ENCODE peak calls at places on chromosomes 6 and 20, in four cellular contexts. F is IMR-90, X is dorsolateral prefrontal cortex, J is aorta. A is an unnamed sample.

GRCh38 chr6:44701038-44701636 is 313.6 kb downstream of the CDC5L start:
- DNase-seq in X (no peak), J (no peak), F (no peak), A (no peak)

GRCh38 chr6:4732691-4733315 is 43.4 kb upstream of the CDYL start:
- DNase-seq in F (peak; percentile 95), J (peak; percentile 69), X (peak; percentile 24), A (peak; percentile 23)

GRCh38 chr20:44066645-44067606 is 120.1 kb downstream of the JPH2 start:
- DNase-seq in J (no peak), F (no peak), X (no peak), A (no peak)

GRCh38 chr6:151430886-151431285 is 21.0 kb downstream of the RMND1 start:
- DNase-seq in X (no peak), J (no peak), F (no peak), A (no peak)

GRCh38 chr6:72411872-72412708 is 209.8 kb upstream of the KCNQ5 start:
- DNase-seq in J (peak; percentile 54), F (peak; percentile 81), X (peak; percentile 78), A (peak; percentile 41)

GRCh38 chr6:90413396-90413795 is 116.8 kb upstream of the BACH2 start:
- DNase-seq in F (no peak), X (no peak), J (no peak), A (no peak)

GRCh38 chr6:33761922-33762629 is 15.4 kb upstream of the IP6K3 start:
- DNase-seq in J (peak; percentile 59), F (peak; percentile 32), X (no peak), A (peak; percentile 94)

GRCh38 chr6:40733290-40733689 is 146.1 kb upstream of the LRFN2 start:
- DNase-seq in F (no peak), X (no peak), J (no peak), A (no peak)

GRCh38 chr6:83411731-83412130 is 19.1 kb downstream of the ME1 start:
- DNase-seq in F (no peak), X (no peak), J (no peak), A (no peak)

GRCh38 chr6:128152551-128152950 is 251.7 kb upstream of the THEMIS start:
- DNase-seq in J (no peak), X (no peak), F (no peak), A (no peak)

GRCh38 chr20:47137231-47137865 is 219.2 kb downstream of the ZMYND8 start:
- DNase-seq in J (no peak), F (peak; percentile 40), X (no peak), A (no peak)

GRCh38 chr6:149860834-149861602 is 3.1 kb downstream of the LRP11 start:
- DNase-seq in X (no peak), J (no peak), F (no peak), A (no peak)

GRCh38 chr20:57894096-57894495 is 184.3 kb upstream of the PMEPA1 start:
- DNase-seq in J (no peak), X (no peak), F (no peak), A (no peak)

GRCh38 chr20:50027611-50028105 is 44.9 kb downstream of the SNAI1 start:
- DNase-seq in F (peak; percentile 92), J (peak; percentile 93), X (no peak), A (peak; percentile 87)

GRCh38 chr20:15584507-15584906 is 988.7 kb downstream of the KIF16B start:
- DNase-seq in X (no peak), F (no peak), J (no peak), A (no peak)

GRCh38 chr20:23147964-23148720 is 62.0 kb upstream of the CD93 start:
- DNase-seq in J (peak; percentile 89), X (no peak), F (peak; percentile 90), A (peak; percentile 42)

GRCh38 chr6:99868074-99868702 is 125.8 kb downstream of the MCHR2 start:
- DNase-seq in X (peak; percentile 73), J (peak; percentile 75), F (peak; percentile 51), A (peak; percentile 51)

GRCh38 chr6:118650500-118651281 is 700 bp downstream of the CEP85L start:
- DNase-seq in F (peak; percentile 48), X (peak; percentile 47), J (peak; percentile 65), A (peak; percentile 60)

GRCh38 chr6:84728602-84729001 is 35.8 kb downstream of the TBX18 start:
- DNase-seq in J (no peak), F (peak; percentile 11), X (no peak), A (no peak)

GRCh38 chr20:55069951-55070350 is 594.6 kb downstream of the DOK5 start:
- DNase-seq in F (no peak), X (no peak), J (no peak), A (no peak)

GRCh38 chr6:156889469-156889868 is 112.3 kb downstream of the ARID1B start:
- DNase-seq in F (no peak), X (no peak), J (no peak), A (no peak)

GRCh38 chr6:7243188-7243942 is 69.6 kb downstream of the SSR1 start:
- DNase-seq in X (peak; percentile 28), F (peak; percentile 64), J (peak; percentile 43), A (peak; percentile 14)

GRCh38 chr20:33852971-33853813 is 42.0 kb downstream of the CHMP4B start:
- DNase-seq in F (no peak), J (no peak), X (no peak), A (no peak)

GRCh38 chr6:130215526-130215925 is 7.2 kb downstream of the SAMD3 start:
- DNase-seq in J (no peak), F (no peak), X (no peak), A (no peak)

GRCh38 chr6:138422861-138423260 is 18.8 kb downstream of the HEBP2 start:
- DNase-seq in J (no peak), X (no peak), F (no peak), A (no peak)

GRCh38 chr6:45187841-45188240 is 140.3 kb upstream of the RUNX2 start:
- DNase-seq in F (peak; percentile 55), X (no peak), J (no peak), A (no peak)

GRCh38 chr6:85643530-85644373 is 1.1 kb upstream of the SYNCRIP start:
- DNase-seq in F (peak; percentile 93), J (peak; percentile 94), X (peak; percentile 66), A (peak; percentile 94)

GRCh38 chr6:44627091-44627878 is 239.8 kb downstream of the CDC5L start:
- DNase-seq in X (no peak), J (peak; percentile 66), F (no peak), A (peak; percentile 69)

GRCh38 chr6:105994522-105995402 is 91.4 kb upstream of the PRDM1 start:
- DNase-seq in X (peak; percentile 49), J (peak; percentile 78), F (peak; percentile 78), A (peak; percentile 54)

GRCh38 chr6:138722425-138723371 is 50.9 kb upstream of the CCDC28A start:
- DNase-seq in X (no peak), F (peak; percentile 49), J (no peak), A (no peak)

GRCh38 chr6:3540980-3541379 is 84.1 kb upstream of the SLC22A23 start:
- DNase-seq in X (no peak), F (no peak), J (no peak), A (no peak)

DNA sequence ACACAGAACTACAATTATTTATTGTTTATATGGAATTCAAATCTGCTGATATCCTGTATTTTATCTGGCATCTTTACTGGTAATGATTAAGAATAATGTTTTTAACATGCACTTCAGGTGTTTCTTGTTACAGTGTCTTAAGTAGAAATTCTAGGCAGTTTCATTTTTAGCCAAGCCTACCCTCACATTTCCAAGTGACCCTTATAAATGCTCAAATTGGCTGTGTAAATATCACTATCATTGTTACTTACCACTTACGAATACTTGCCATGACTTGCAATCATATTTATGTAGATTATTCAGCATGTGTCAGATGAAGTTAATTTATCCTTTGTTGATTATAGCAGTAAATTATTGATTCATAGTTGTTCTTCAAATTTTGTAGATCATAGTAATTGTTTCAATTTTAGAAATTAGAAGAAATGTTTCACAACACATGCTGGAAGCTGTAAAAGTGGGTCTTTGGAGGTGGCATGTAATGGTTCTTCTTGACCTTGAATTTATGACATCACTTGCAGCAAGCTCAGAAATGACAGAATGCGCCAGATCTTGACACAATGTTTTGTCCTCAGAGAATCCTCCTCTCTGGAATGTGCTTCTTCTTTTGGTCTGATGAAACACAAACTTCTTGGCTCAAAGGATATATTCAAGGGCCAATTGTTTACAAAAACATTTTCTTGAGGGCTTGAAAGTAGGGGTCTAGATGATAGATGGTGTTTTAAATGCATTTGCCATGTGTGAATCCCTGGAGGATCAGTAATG is 471.8 kb downstream of the COL12A1 start:
- DNase-seq in F (no peak), X (no peak), J (no peak), A (no peak)
- H3K27ac ChIP-seq in F (no peak overlapping the region), X (no peak overlapping the region), J (no peak overlapping the region), A (peak overlapping the region; percentile 44)

DNA sequence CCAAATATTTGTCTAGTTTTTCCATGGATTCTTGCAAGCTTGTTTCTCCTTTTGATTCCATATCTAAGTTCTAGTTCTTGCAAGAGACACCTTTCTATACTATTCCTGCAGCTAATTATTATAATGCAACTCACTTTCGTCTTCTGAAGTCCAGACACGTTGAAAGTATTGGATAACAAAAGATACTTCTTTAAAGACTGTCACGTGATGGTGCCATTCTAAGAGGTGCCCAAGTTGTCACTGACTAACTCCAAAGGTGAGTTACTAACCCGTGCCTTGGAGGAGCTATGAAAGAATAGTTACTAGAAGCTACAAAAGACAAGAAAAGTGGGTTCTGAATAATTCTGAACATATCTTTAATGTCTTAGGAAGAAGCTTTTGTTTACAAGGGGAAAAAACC is 322.6 kb downstream of the HDGFL1 start:
- DNase-seq in X (no peak), F (no peak), J (no peak), A (no peak)
- H3K27ac ChIP-seq in X (no peak overlapping the region), F (peak overlapping the region; percentile 62), J (peak overlapping the region; percentile 82), A (peak overlapping the region; percentile 47)

GRCh38 chr6:29680904-29681303 is at the start of gene ZFP57:
- DNase-seq in X (no peak), J (no peak), F (no peak), A (no peak)

GRCh38 chr6:29680416-29680815 is 536 bp downstream of the ZFP57 start:
- DNase-seq in X (no peak), F (no peak), J (no peak), A (no peak)

GRCh38 chr6:29681811-29682210 is 859 bp upstream of the ZFP57 start:
- DNase-seq in X (no peak), F (no peak), J (no peak), A (no peak)

GRCh38 chr6:29678114-29678513 is 2.8 kb downstream of the ZFP57 start:
- DNase-seq in X (no peak), F (no peak), J (no peak), A (no peak)

DNA sequence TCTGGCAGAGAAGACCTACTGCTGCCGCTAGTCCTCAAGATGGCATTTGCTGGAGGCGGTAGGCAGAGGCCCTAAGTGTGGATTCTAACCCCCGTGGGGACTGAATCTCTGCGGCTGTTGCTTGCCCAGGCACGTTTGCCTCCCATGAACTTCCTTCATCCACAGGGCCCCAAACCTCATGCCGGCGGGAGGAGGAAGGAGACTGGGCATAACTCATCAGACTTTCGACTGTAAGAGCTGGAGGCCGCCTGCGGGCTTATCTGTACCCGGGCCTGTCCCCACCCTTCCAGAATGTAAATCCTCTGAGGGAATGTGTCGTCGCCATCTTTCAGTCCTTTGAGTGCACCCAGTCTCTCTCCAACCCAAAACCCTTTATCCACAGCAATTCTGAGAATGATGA is 990 bp downstream of the ZFP57 start:
- DNase-seq in J (no peak), F (no peak), X (no peak), A (no peak)
- H3K27ac ChIP-seq in J (no peak overlapping the region), F (no peak overlapping the region), X (no peak overlapping the region), A (peak overlapping the region; percentile 26)

GRCh38 chr6:16301511-16301910 is 63.1 kb downstream of the GMPR start:
- DNase-seq in F (no peak), X (no peak), J (no peak), A (no peak)

GRCh38 chr6:16305788-16306187 is 67.4 kb downstream of the GMPR start:
- DNase-seq in F (no peak), X (no peak), J (no peak), A (no peak)

GRCh38 chr6:16306334-16306733 is 67.9 kb downstream of the GMPR start:
- DNase-seq in F (no peak), J (no peak), X (no peak), A (no peak)

GRCh38 chr6:16302721-16303552 is 64.5 kb downstream of the GMPR start:
- DNase-seq in F (no peak), J (no peak), X (no peak), A (no peak)

GRCh38 chr6:16305246-16305725 is 66.9 kb downstream of the GMPR start:
- DNase-seq in F (no peak), X (no peak), J (no peak), A (no peak)
- H3K27ac ChIP-seq in F (no peak overlapping the region), X (no peak overlapping the region), J (no peak overlapping the region), A (no peak overlapping the region)

A was measured in heart left ventricle.